ENCODE peak calls at places on chromosome 4, in four cellular contexts. C, P, Z and X are unnamed samples.

GRCh38 chr4:38612996-38613395 is 51.0 kb upstream of the KLF3 start:
- DNase-seq in P (no peak), C (no peak), Z (no peak), X (no peak)

GRCh38 chr4:140047017-140047640 is 106.9 kb downstream of the MAML3 start:
- DNase-seq in C (no peak), Z (no peak), P (peak), X (no peak)

GRCh38 chr4:143773998-143774898 is 73.8 kb upstream of the FREM3 start:
- DNase-seq in Z (peak), C (peak), P (no peak), X (peak)

GRCh38 chr4:159029481-159029880 is 73.4 kb upstream of the RAPGEF2 start:
- DNase-seq in P (no peak), Z (no peak), C (no peak), X (no peak)

GRCh38 chr4:3701271-3702083 is 64.7 kb upstream of the ADRA2C start:
- DNase-seq in P (no peak), Z (no peak), C (no peak), X (no peak)

GRCh38 chr4:152778656-152779512 is 646 bp downstream of the TIGD4 start:
- DNase-seq in P (no peak), Z (peak), C (no peak), X (no peak)

GRCh38 chr4:102574317-102574716 is 73.2 kb downstream of the NFKB1 start:
- DNase-seq in P (no peak), Z (no peak), C (no peak), X (no peak)

GRCh38 chr4:164095313-164096110 is 601.0 kb downstream of the TMA16 start:
- DNase-seq in P (no peak), Z (no peak), C (no peak), X (no peak)

GRCh38 chr4:40842318-40842717 is 92.6 kb downstream of the NSUN7 start:
- DNase-seq in C (peak), Z (no peak), P (no peak), X (no peak)

GRCh38 chr4:26029512-26030131 is 115.6 kb downstream of the SMIM20 start:
- DNase-seq in C (no peak), Z (no peak), P (no peak), X (no peak)

GRCh38 chr4:4202510-4202909 is 24.2 kb downstream of the OTOP1 start:
- DNase-seq in C (no peak), Z (no peak), P (no peak), X (no peak)

GRCh38 chr4:6369511-6369910 is 99.9 kb downstream of the WFS1 start:
- DNase-seq in P (no peak), Z (no peak), C (no peak), X (no peak)

GRCh38 chr4:152620915-152621314 is 58.9 kb downstream of the TMEM154 start:
- DNase-seq in Z (no peak), C (no peak), P (no peak), X (no peak)

GRCh38 chr4:188986271-188986689 is 847.0 kb downstream of the TRIML1 start:
- DNase-seq in P (no peak), Z (no peak), C (peak), X (no peak)

GRCh38 chr4:141346144-141346543 is 125.4 kb downstream of the ZNF330 start:
- DNase-seq in C (peak), Z (peak), P (no peak), X (no peak)

GRCh38 chr4:158209825-158210807 is at the start of gene TMEM144:
- DNase-seq in C (peak), P (peak), Z (peak), X (no peak)

GRCh38 chr4:86108152-86108551 is 251.7 kb downstream of the MAPK10 start:
- DNase-seq in Z (no peak), P (no peak), C (no peak), X (no peak)

GRCh38 chr4:38160487-38161207 is 200.4 kb downstream of the PTTG2 start:
- DNase-seq in Z (peak), C (peak), P (no peak), X (peak)

GRCh38 chr4:184899261-184900134 is 73.7 kb upstream of the ACSL1 start:
- DNase-seq in P (peak), Z (no peak), C (no peak), X (no peak)

GRCh38 chr4:103996059-103996458 is 276.3 kb upstream of the TACR3 start:
- DNase-seq in Z (no peak), P (no peak), C (peak), X (no peak)

GRCh38 chr4:9800878-9801277 is 19.4 kb downstream of the DRD5 start:
- DNase-seq in C (no peak), P (no peak), Z (no peak), X (no peak)

GRCh38 chr4:40399578-40399977 is 64.4 kb downstream of the CHRNA9 start:
- DNase-seq in P (no peak), C (no peak), Z (no peak), X (no peak)

GRCh38 chr4:125022855-125023501 is 291.8 kb upstream of the FAT4 start:
- DNase-seq in C (no peak), Z (no peak), P (no peak), X (no peak)

GRCh38 chr4:33188733-33189132 is 2468.6 kb downstream of the PCDH7 start:
- DNase-seq in C (no peak), P (no peak), Z (no peak), X (no peak)

GRCh38 chr4:61517144-61517543 is 317.0 kb downstream of the ADGRL3 start:
- DNase-seq in C (no peak), Z (no peak), P (no peak), X (no peak)

GRCh38 chr4:165522049-165522448 is 143.2 kb downstream of the CPE start:
- DNase-seq in Z (no peak), C (no peak), P (no peak), X (no peak)

GRCh38 chr4:94453534-94453963 is 1.8 kb downstream of the PDLIM5 start:
- DNase-seq in Z (no peak), P (no peak), C (peak), X (no peak)

GRCh38 chr4:25486171-25486570 is 109.1 kb downstream of the ANAPC4 start:
- DNase-seq in Z (no peak), P (no peak), C (no peak), X (no peak)